ENCODE peak calls at places on chromosomes 4 and X, in seven cellular contexts. One of them, this sample, is unnamed.

GRCh38 chr4:84529169-84529751 is 30.2 kb upstream of the NKX6-1 start:
- DNase-seq in Caco-2: peak; percentile 38
- DNase-seq in IMR-90: peak; percentile 11
- DNase-seq in transverse colon: no peak
- DNase-seq in brain microvascular endothelial cell: no peak
- DNase-seq in cardiac muscle cell: peak; percentile 57
- DNase-seq in foreskin fibroblast: no peak
- DNase-seq in this sample: no peak

GRCh38 chr4:38119663-38120374 is 159.6 kb downstream of the PTTG2 start:
- DNase-seq in IMR-90: peak; percentile 88
- DNase-seq in cardiac muscle cell: no peak
- DNase-seq in Caco-2: peak; percentile 14
- DNase-seq in foreskin fibroblast: peak; percentile 85
- DNase-seq in transverse colon: no peak
- DNase-seq in brain microvascular endothelial cell: peak; percentile 82
- DNase-seq in this sample: no peak

GRCh38 chr4:153004106-153004881 is 68.2 kb downstream of the FHDC1 start:
- DNase-seq in IMR-90: no peak
- DNase-seq in transverse colon: no peak
- DNase-seq in Caco-2: no peak
- DNase-seq in brain microvascular endothelial cell: no peak
- DNase-seq in foreskin fibroblast: no peak
- DNase-seq in cardiac muscle cell: no peak
- DNase-seq in this sample: no peak

GRCh38 chr4:159946983-159947645 is 844.2 kb downstream of the RAPGEF2 start:
- DNase-seq in cardiac muscle cell: peak; percentile 72
- DNase-seq in Caco-2: peak; percentile 43
- DNase-seq in brain microvascular endothelial cell: peak; percentile 50
- DNase-seq in foreskin fibroblast: no peak
- DNase-seq in IMR-90: peak; percentile 45
- DNase-seq in transverse colon: no peak
- DNase-seq in this sample: no peak

GRCh38 chr4:45946699-45947098 is 177.2 kb downstream of the GABRG1 start:
- DNase-seq in foreskin fibroblast: no peak
- DNase-seq in Caco-2: no peak
- DNase-seq in brain microvascular endothelial cell: no peak
- DNase-seq in cardiac muscle cell: no peak
- DNase-seq in IMR-90: no peak
- DNase-seq in transverse colon: no peak
- DNase-seq in this sample: no peak

GRCh38 chr4:39466747-39467146 is 7.9 kb downstream of the LIAS start:
- DNase-seq in foreskin fibroblast: no peak
- DNase-seq in brain microvascular endothelial cell: no peak
- DNase-seq in IMR-90: peak; percentile 73
- DNase-seq in Caco-2: no peak
- DNase-seq in transverse colon: no peak
- DNase-seq in cardiac muscle cell: no peak
- DNase-seq in this sample: no peak

GRCh38 chr4:169045862-169046584 is 36.0 kb upstream of the CBR4 start:
- DNase-seq in foreskin fibroblast: no peak
- DNase-seq in transverse colon: no peak
- DNase-seq in brain microvascular endothelial cell: no peak
- DNase-seq in IMR-90: no peak
- DNase-seq in cardiac muscle cell: peak; percentile 83
- DNase-seq in Caco-2: no peak
- DNase-seq in this sample: peak; percentile 25

GRCh38 chrX:109533005-109533404 is 3.6 kb upstream of the NXT2 start:
- DNase-seq in IMR-90: no peak
- DNase-seq in Caco-2: no peak
- DNase-seq in cardiac muscle cell: no peak
- DNase-seq in brain microvascular endothelial cell: no peak
- DNase-seq in transverse colon: no peak
- DNase-seq in foreskin fibroblast: no peak
- DNase-seq in this sample: no peak

GRCh38 chr4:1500966-1501753 is 94.9 kb upstream of the NKX1-1 start:
- DNase-seq in cardiac muscle cell: no peak
- DNase-seq in Caco-2: no peak
- DNase-seq in foreskin fibroblast: no peak
- DNase-seq in transverse colon: no peak
- DNase-seq in IMR-90: no peak
- DNase-seq in brain microvascular endothelial cell: no peak
- DNase-seq in this sample: peak; percentile 50

GRCh38 chrX:135308345-135308855 is 880 bp upstream of the ETDC start:
- DNase-seq in foreskin fibroblast: no peak
- DNase-seq in IMR-90: no peak
- DNase-seq in cardiac muscle cell: no peak
- DNase-seq in transverse colon: no peak
- DNase-seq in Caco-2: no peak
- DNase-seq in brain microvascular endothelial cell: no peak
- DNase-seq in this sample: no peak

GRCh38 chrX:155314260-155314659 is 20.2 kb downstream of the CLIC2 start:
- DNase-seq in Caco-2: no peak
- DNase-seq in foreskin fibroblast: no peak
- DNase-seq in cardiac muscle cell: no peak
- DNase-seq in brain microvascular endothelial cell: no peak
- DNase-seq in IMR-90: no peak
- DNase-seq in transverse colon: no peak
- DNase-seq in this sample: no peak

GRCh38 chrX:150200820-150201287 is 162.3 kb upstream of the MAMLD1 start:
- DNase-seq in IMR-90: peak; percentile 98
- DNase-seq in brain microvascular endothelial cell: peak; percentile 95
- DNase-seq in transverse colon: peak; percentile 20
- DNase-seq in cardiac muscle cell: no peak
- DNase-seq in Caco-2: no peak
- DNase-seq in foreskin fibroblast: peak; percentile 96
- DNase-seq in this sample: peak; percentile 77

GRCh38 chrX:55489315-55490009 is at the start of gene USP51:
- DNase-seq in Caco-2: peak; percentile 46
- DNase-seq in brain microvascular endothelial cell: peak; percentile 9
- DNase-seq in cardiac muscle cell: peak; percentile 74
- DNase-seq in foreskin fibroblast: no peak
- DNase-seq in IMR-90: peak; percentile 51
- DNase-seq in transverse colon: peak; percentile 34
- DNase-seq in this sample: peak; percentile 66

GRCh38 chrX:84188320-84188834 is 378 bp upstream of the RPS6KA6 start:
- DNase-seq in transverse colon: peak; percentile 55
- DNase-seq in foreskin fibroblast: peak; percentile 25
- DNase-seq in Caco-2: peak; percentile 57
- DNase-seq in brain microvascular endothelial cell: peak; percentile 2
- DNase-seq in cardiac muscle cell: peak; percentile 78
- DNase-seq in IMR-90: peak; percentile 64
- DNase-seq in this sample: peak; percentile 31

GRCh38 chr4:1010522-1011021 is 854 bp upstream of the FGFRL1 start:
- DNase-seq in foreskin fibroblast: peak; percentile 90
- DNase-seq in Caco-2: peak; percentile 56
- DNase-seq in transverse colon: peak; percentile 76
- DNase-seq in IMR-90: peak; percentile 68
- DNase-seq in cardiac muscle cell: no peak
- DNase-seq in brain microvascular endothelial cell: peak; percentile 55
- DNase-seq in this sample: peak; percentile 91

GRCh38 chr4:3756343-3757059 is 9.7 kb upstream of the ADRA2C start:
- DNase-seq in cardiac muscle cell: no peak
- DNase-seq in brain microvascular endothelial cell: no peak
- DNase-seq in transverse colon: no peak
- DNase-seq in Caco-2: peak; percentile 25
- DNase-seq in IMR-90: no peak
- DNase-seq in foreskin fibroblast: no peak
- DNase-seq in this sample: no peak

GRCh38 chrX:77742788-77743476 is 43.1 kb downstream of the ATRX start:
- DNase-seq in brain microvascular endothelial cell: no peak
- DNase-seq in cardiac muscle cell: no peak
- DNase-seq in Caco-2: no peak
- DNase-seq in IMR-90: no peak
- DNase-seq in foreskin fibroblast: peak; percentile 13
- DNase-seq in transverse colon: no peak
- DNase-seq in this sample: peak; percentile 31

DNA sequence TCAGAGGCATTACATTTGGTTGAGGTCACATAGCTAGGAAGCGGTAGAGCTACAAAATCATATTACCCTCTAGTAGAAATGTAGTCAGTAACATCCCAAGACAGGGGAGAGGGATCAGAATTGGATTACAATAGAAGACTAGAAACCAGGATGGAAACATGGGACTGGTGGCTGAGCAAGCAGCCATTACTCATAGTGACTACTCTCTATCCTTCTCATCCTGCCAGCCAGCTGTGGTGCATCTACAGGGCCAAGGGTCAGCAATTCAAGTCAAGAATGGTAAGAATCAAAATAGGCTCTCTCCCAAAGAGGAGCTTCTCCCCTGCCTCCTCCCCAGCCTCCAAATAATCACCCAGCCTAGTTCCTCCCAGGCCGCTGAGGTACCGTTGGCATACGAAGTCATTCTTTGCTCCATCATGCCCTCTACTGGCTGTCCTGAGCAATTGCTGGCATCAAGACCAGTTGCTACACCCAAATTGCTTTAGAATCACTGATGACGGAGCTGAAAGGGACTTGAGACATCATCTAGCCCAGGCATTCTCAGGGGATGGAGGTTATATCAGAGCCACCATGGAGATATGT is 19.4 kb downstream of the AWAT2 start:
- DNase-seq in Caco-2: peak; percentile 53
- DNase-seq in IMR-90: peak; percentile 49
- DNase-seq in cardiac muscle cell: peak; percentile 62
- DNase-seq in foreskin fibroblast: peak; percentile 16
- DNase-seq in transverse colon: peak; percentile 13
- DNase-seq in brain microvascular endothelial cell: peak; percentile 31
- DNase-seq in this sample: peak; percentile 35
- TF ChIP-seq CTCF in Caco-2: peak; percentile 62
- TF ChIP-seq CTCF in IMR-90: peak; percentile 59
- TF ChIP-seq CTCF in cardiac muscle cell: peak; percentile 71
- TF ChIP-seq CTCF in foreskin fibroblast: peak; percentile 57
- TF ChIP-seq CTCF in transverse colon: peak; percentile 35
- TF ChIP-seq CTCF in brain microvascular endothelial cell: peak; percentile 85
- TF ChIP-seq CTCF in this sample: peak; percentile 60

GRCh38 chr4:175127314-175127713 is 209.2 kb downstream of the ADAM29 start:
- DNase-seq in transverse colon: no peak
- DNase-seq in foreskin fibroblast: no peak
- DNase-seq in cardiac muscle cell: no peak
- DNase-seq in Caco-2: no peak
- DNase-seq in brain microvascular endothelial cell: peak; percentile 8
- DNase-seq in IMR-90: peak; percentile 35
- DNase-seq in this sample: no peak

GRCh38 chr4:175125410-175126068 is 207.4 kb downstream of the ADAM29 start:
- DNase-seq in IMR-90: no peak
- DNase-seq in brain microvascular endothelial cell: peak; percentile 52
- DNase-seq in Caco-2: no peak
- DNase-seq in transverse colon: no peak
- DNase-seq in cardiac muscle cell: no peak
- DNase-seq in foreskin fibroblast: no peak
- DNase-seq in this sample: no peak
- TF ChIP-seq CTCF in IMR-90: no peak
- TF ChIP-seq CTCF in brain microvascular endothelial cell: peak; percentile 26
- TF ChIP-seq CTCF in Caco-2: no peak
- TF ChIP-seq CTCF in transverse colon: no peak
- TF ChIP-seq CTCF in cardiac muscle cell: no peak
- TF ChIP-seq CTCF in foreskin fibroblast: no peak
- TF ChIP-seq CTCF in this sample: no peak

GRCh38 chrX:17527135-17527701 is 152.2 kb downstream of the NHS start:
- DNase-seq in foreskin fibroblast: no peak
- DNase-seq in transverse colon: no peak
- DNase-seq in Caco-2: no peak
- DNase-seq in IMR-90: peak; percentile 35
- DNase-seq in brain microvascular endothelial cell: no peak
- DNase-seq in cardiac muscle cell: no peak
- DNase-seq in this sample: no peak
- TF ChIP-seq CTCF in foreskin fibroblast: no peak
- TF ChIP-seq CTCF in transverse colon: no peak
- TF ChIP-seq CTCF in Caco-2: no peak
- TF ChIP-seq CTCF in IMR-90: no peak
- TF ChIP-seq CTCF in brain microvascular endothelial cell: no peak
- TF ChIP-seq CTCF in cardiac muscle cell: no peak
- TF ChIP-seq CTCF in this sample: no peak

GRCh38 chrX:65581661-65582339 is 47.2 kb upstream of the LAS1L start:
- DNase-seq in IMR-90: peak; percentile 61
- DNase-seq in Caco-2: peak; percentile 50
- DNase-seq in transverse colon: peak; percentile 70
- DNase-seq in foreskin fibroblast: peak; percentile 40
- DNase-seq in cardiac muscle cell: peak; percentile 59
- DNase-seq in brain microvascular endothelial cell: peak; percentile 44
- DNase-seq in this sample: peak; percentile 69
- TF ChIP-seq CTCF in IMR-90: peak; percentile 89
- TF ChIP-seq CTCF in Caco-2: peak; percentile 60
- TF ChIP-seq CTCF in transverse colon: peak; percentile 72
- TF ChIP-seq CTCF in foreskin fibroblast: peak; percentile 40
- TF ChIP-seq CTCF in cardiac muscle cell: peak; percentile 63
- TF ChIP-seq CTCF in brain microvascular endothelial cell: peak; percentile 75
- TF ChIP-seq CTCF in this sample: peak; percentile 80

GRCh38 chr4:5805270-5805669 is 87.6 kb downstream of the CRMP1 start:
- DNase-seq in Caco-2: no peak
- DNase-seq in foreskin fibroblast: no peak
- DNase-seq in transverse colon: no peak
- DNase-seq in IMR-90: no peak
- DNase-seq in cardiac muscle cell: no peak
- DNase-seq in brain microvascular endothelial cell: no peak
- DNase-seq in this sample: no peak
- TF ChIP-seq CTCF in Caco-2: no peak
- TF ChIP-seq CTCF in foreskin fibroblast: no peak
- TF ChIP-seq CTCF in transverse colon: no peak
- TF ChIP-seq CTCF in IMR-90: no peak
- TF ChIP-seq CTCF in cardiac muscle cell: no peak
- TF ChIP-seq CTCF in brain microvascular endothelial cell: no peak
- TF ChIP-seq CTCF in this sample: no peak

DNA sequence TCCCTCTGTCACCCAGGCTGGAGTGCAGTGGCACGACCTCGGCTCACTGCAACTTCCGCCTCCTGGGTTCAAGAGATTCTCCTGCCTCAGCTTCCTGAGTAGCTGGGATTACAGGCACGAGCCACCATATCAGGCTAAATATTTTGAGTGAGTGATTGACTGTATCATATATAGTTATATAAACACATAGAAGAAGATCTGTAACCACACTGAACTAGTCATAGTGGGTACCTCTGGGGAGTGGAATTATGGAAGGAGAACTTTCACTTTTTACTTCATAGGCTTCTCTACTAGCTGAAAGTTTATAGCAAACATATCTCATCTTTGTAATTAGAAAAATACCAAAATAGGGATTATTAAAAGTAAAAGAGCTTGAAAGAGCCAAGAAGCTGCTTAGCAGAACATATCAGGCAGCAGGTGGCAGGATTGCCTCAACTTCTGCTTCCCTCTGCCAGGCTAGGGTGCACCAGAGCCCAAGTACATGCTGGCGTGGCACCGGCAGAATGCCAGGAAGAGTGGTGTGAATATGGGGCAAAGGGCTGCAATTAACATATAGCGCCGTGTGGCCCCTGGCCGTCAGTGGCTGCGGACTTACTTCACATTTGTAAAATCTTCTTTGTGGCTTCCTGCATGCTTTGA is 39.5 kb upstream of the CD40LG start:
- DNase-seq in foreskin fibroblast: peak; percentile 9
- DNase-seq in cardiac muscle cell: peak; percentile 4
- DNase-seq in transverse colon: peak; percentile 64
- DNase-seq in Caco-2: no peak
- DNase-seq in brain microvascular endothelial cell: no peak
- DNase-seq in IMR-90: no peak
- DNase-seq in this sample: peak; percentile 33
- TF ChIP-seq CTCF in foreskin fibroblast: peak; percentile 14
- TF ChIP-seq CTCF in cardiac muscle cell: peak; percentile 21
- TF ChIP-seq CTCF in transverse colon: peak; percentile 25
- TF ChIP-seq CTCF in Caco-2: no peak
- TF ChIP-seq CTCF in brain microvascular endothelial cell: peak; percentile 43
- TF ChIP-seq CTCF in IMR-90: peak; percentile 11
- TF ChIP-seq CTCF in this sample: no peak

This sample was measured in upper lobe of left lung.